ENCODE peak calls at places on chromosomes 4 and X, in seven cellular contexts. Q is foreskin fibroblast, H is adipocyte, S is psoas muscle, G is PC-9, M is fibroblast of mammary gland, E is GM23338. O is an unnamed sample.

GRCh38 chrX:107485019-107485418 is 35.6 kb downstream of the FRMPD3 start:
- DNase-seq in Q (no peak), H (peak), S (no peak), G (no peak), M (peak), E (no peak), O (peak)

GRCh38 chrX:38052096-38052495 is 45.7 kb downstream of the SYTL5 start:
- DNase-seq in Q (peak), H (peak), S (no peak), G (no peak), M (peak), E (no peak), O (peak)

GRCh38 chr4:183600189-183600685 is 58.7 kb downstream of the RWDD4 start:
- DNase-seq in Q (peak), H (no peak), S (no peak), G (no peak), M (no peak), E (peak), O (peak)

GRCh38 chr4:113468165-113469022 is 293.1 kb downstream of the CAMK2D start:
- DNase-seq in Q (peak), H (peak), S (peak), G (peak), M (peak), E (peak), O (peak)

GRCh38 chr4:79920454-79920853 is 152.6 kb downstream of the ANTXR2 start:
- DNase-seq in Q (no peak), H (no peak), S (no peak), G (no peak), M (no peak), E (no peak), O (no peak)

GRCh38 chr4:2068566-2068965 is 9.4 kb downstream of the NAT8L start:
- DNase-seq in Q (no peak), H (no peak), S (no peak), G (no peak), M (no peak), E (no peak), O (no peak)

GRCh38 chr4:101279377-101279871 is 67.9 kb downstream of the PPP3CA start:
- DNase-seq in Q (peak), H (peak), S (peak), G (no peak), M (peak), E (no peak), O (no peak)

GRCh38 chrX:49951524-49952193 is 29.3 kb downstream of the CLCN5 start:
- DNase-seq in Q (peak), H (peak), S (no peak), G (no peak), M (peak), E (no peak), O (no peak)

GRCh38 chr4:44544158-44544557 is 95.5 kb upstream of the KCTD8 start:
- DNase-seq in Q (no peak), H (no peak), S (no peak), G (no peak), M (no peak), E (no peak), O (peak)

GRCh38 chr4:155071962-155072361 is 136.5 kb upstream of the NPY2R start:
- DNase-seq in Q (no peak), H (no peak), S (no peak), G (no peak), M (no peak), E (no peak), O (no peak)

GRCh38 chr4:85715996-85716737 is 241.2 kb downstream of the ARHGAP24 start:
- DNase-seq in Q (peak), H (no peak), S (no peak), G (no peak), M (peak), E (no peak), O (no peak)
- H3K4me3 ChIP-seq in Q (no peak), H (no peak), S (no peak), G (no peak), M (no peak), E (no peak), O (no peak)

GRCh38 chrX:135531813-135532212 is 11.4 kb downstream of the INTS6L start:
- DNase-seq in Q (peak), H (no peak), S (no peak), G (no peak), M (no peak), E (no peak), O (peak)
- H3K4me3 ChIP-seq in Q (no peak), H (no peak), S (no peak), G (no peak), M (no peak), E (no peak), O (no peak)

GRCh38 chr4:23931489-23931830 is 41.6 kb upstream of the PPARGC1A start:
- DNase-seq in Q (peak), H (no peak), S (no peak), G (no peak), M (no peak), E (no peak), O (no peak)
- H3K4me3 ChIP-seq in Q (no peak), H (no peak), S (no peak), G (no peak), M (no peak), E (no peak), O (no peak)

DNA sequence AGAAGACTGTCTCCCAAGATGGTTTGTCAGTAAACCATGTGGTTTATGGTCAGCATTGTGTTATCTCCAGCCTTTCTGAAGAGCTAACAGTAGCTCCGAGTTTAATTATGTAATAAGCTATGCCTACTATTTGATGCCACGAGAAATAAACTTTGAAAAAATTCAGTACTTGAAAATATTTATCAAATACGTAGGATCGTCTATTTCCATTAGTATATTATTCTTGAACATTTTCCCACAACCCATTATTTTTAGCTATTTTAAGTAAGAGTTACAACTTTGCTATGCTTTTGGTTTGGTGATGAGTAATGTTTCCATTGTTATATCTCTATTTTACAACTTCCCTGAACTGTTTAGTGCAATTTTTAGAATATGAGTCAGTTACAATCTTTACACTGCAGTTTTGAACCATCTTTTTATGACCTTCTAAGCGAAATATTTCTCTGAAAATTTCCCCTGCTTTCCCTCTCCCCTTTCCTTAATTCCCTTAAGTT is 44.5 kb upstream of the TRIM2 start:
- DNase-seq in Q (peak), H (peak), S (no peak), G (no peak), M (peak), E (no peak), O (peak)
- H3K4me3 ChIP-seq in Q (no peak), H (no peak), S (no peak), G (no peak), M (no peak), E (no peak), O (no peak)

GRCh38 chr4:172654482-172654881 is 514.1 kb upstream of the GALNT7 start:
- DNase-seq in Q (no peak), H (no peak), S (no peak), G (no peak), M (no peak), E (no peak), O (no peak)
- H3K4me3 ChIP-seq in Q (no peak), H (no peak), S (no peak), G (no peak), M (no peak), E (no peak), O (no peak)

DNA sequence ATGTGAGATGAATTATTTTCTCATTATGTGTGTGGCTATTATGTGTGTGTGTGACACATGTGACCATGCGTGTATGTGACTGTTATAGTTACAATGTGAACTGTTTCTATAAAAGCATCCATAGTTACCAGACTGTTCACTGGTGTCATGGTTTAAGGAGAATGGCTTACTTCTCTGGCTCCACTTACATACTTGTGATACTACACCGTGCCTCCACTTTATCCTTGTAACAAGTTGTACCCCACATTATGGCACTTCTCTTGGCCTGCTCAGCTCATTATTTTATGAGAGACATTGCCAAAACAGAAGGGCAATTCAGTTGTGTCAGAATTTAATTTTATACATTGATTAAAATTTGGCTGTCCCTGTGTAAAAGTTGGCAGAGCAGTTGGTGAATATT is 62.5 kb upstream of the TBC1D14 start:
- DNase-seq in Q (no peak), H (no peak), S (no peak), G (no peak), M (no peak), E (no peak), O (no peak)
- H3K4me3 ChIP-seq in Q (no peak), H (no peak), S (no peak), G (no peak), M (no peak), E (peak), O (no peak)

DNA sequence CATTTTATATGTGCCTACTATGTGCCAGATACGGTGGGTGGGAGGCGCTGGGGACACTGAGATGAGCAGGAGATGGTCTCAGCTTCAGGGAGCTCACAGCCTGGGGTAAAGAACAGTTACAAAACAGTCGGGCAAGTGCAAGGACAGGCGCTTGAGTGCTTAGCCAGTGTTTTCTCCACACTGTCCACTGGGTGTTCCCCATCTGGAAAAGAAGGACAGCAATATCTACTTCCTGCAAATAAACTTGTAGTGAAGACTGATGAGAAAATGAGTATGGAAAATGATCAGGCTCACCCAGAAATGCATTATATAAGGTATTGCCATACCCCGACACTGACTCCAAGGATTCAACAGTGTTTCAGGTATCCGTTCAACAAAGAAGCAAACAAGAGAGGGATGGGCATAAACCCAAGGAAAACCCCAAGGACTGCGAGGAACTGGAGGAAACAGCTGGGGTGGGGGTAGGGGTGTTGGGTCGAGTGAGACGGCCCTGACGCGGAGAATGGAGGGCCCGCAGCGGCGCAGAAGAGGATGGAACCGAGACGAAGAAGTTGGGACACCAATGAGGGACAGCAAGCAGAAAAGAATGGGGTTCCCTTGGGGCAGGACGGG is 805 bp downstream of the TMEM185A start:
- DNase-seq in Q (peak), H (peak), S (no peak), G (peak), M (peak), E (no peak), O (peak)
- H3K4me3 ChIP-seq in Q (peak), H (peak), S (peak), G (peak), M (peak), E (peak), O (peak)

O was measured in epithelial cell of esophagus.